ENCODE peak calls at places on chromosomes 2 and 18, in nine cellular contexts. V is CD4-positive, alpha-beta T cell; G is CD8-positive, alpha-beta memory T cell; A is GDM1; I is fibroblast of pulmonary artery; H is AG04450; P is Peyer's patch; Q is hippocampal formation; U is small intestine. Y is an unnamed sample.

GRCh38 chr2:119617455-119617854 is 61.5 kb upstream of the TMEM177 start:
- DNase-seq in G (no peak), P (no peak), A (no peak), I (no peak), U (no peak), Q (no peak), V (no peak), H (no peak), Y (no peak)

GRCh38 chr2:180604077-180604476 is 376.3 kb upstream of the UBE2E3 start:
- DNase-seq in A (no peak), P (no peak), U (no peak), I (peak; percentile 21), Q (no peak), H (no peak), G (no peak), V (no peak), Y (no peak)

GRCh38 chr18:2985628-2986027 is 27.3 kb downstream of the LPIN2 start:
- DNase-seq in P (no peak), Q (no peak), G (peak; percentile 70), H (no peak), I (peak; percentile 63), U (peak; percentile 61), V (no peak), A (no peak), Y (no peak)

GRCh38 chr2:29123584-29124349 is 8.6 kb downstream of the CLIP4 start:
- DNase-seq in I (peak; percentile 82), V (no peak), G (no peak), Q (no peak), U (no peak), A (no peak), P (no peak), H (no peak), Y (no peak)

GRCh38 chr18:48832961-48833700 is 117.6 kb downstream of the SMAD7 start:
- DNase-seq in V (peak; percentile 33), A (peak; percentile 77), H (no peak), Q (no peak), I (peak; percentile 76), G (no peak), P (peak; percentile 72), U (peak; percentile 77), Y (no peak)

GRCh38 chr2:108594132-108594981 is 60.1 kb downstream of the LIMS1 start:
- DNase-seq in V (no peak), A (peak; percentile 65), G (no peak), Q (no peak), P (no peak), U (no peak), H (no peak), I (peak; percentile 91), Y (no peak)

GRCh38 chr2:172230783-172231446 is 128.2 kb upstream of the DLX2 start:
- DNase-seq in I (no peak), G (no peak), Q (peak; percentile 14), A (no peak), P (no peak), V (no peak), H (no peak), U (no peak), Y (no peak)

GRCh38 chr2:52918551-52918950 is 849.1 kb upstream of the CHAC2 start:
- DNase-seq in I (peak; percentile 10), G (no peak), A (no peak), H (peak; percentile 60), Q (no peak), V (no peak), P (no peak), U (no peak), Y (no peak)

GRCh38 chr2:133504566-133505505 is 63.4 kb downstream of the NCKAP5 start:
- DNase-seq in V (no peak), U (peak; percentile 35), P (no peak), G (no peak), H (no peak), A (no peak), I (peak; percentile 80), Q (peak; percentile 37), Y (no peak)

GRCh38 chr2:46493241-46493970 is 14.0 kb downstream of the TMEM247 start:
- DNase-seq in A (no peak), H (peak; percentile 34), Q (no peak), V (no peak), U (no peak), P (no peak), G (no peak), I (peak; percentile 69), Y (peak; percentile 47)

GRCh38 chr2:215436705-215437570 is 1.1 kb upstream of the FN1 start:
- DNase-seq in V (no peak), P (no peak), A (no peak), Q (no peak), G (no peak), U (no peak), H (no peak), I (peak; percentile 69), Y (peak; percentile 12)

GRCh38 chr2:46309052-46309953 is 12.1 kb downstream of the EPAS1 start:
- DNase-seq in Q (no peak), U (no peak), G (no peak), V (no peak), H (no peak), A (no peak), P (no peak), I (peak; percentile 63), Y (no peak)

GRCh38 chr2:226352941-226353558 is 446.6 kb downstream of the IRS1 start:
- DNase-seq in G (no peak), I (no peak), A (no peak), H (no peak), Q (no peak), U (no peak), V (no peak), P (no peak), Y (no peak)

GRCh38 chr2:178782236-178782635 is 25.0 kb downstream of the TTN start:
- DNase-seq in G (no peak), V (no peak), U (no peak), P (no peak), H (no peak), Q (no peak), I (no peak), A (no peak), Y (no peak)

GRCh38 chr2:139684286-139684860 is 904.2 kb upstream of the NXPH2 start:
- DNase-seq in I (no peak), P (no peak), H (no peak), V (no peak), U (no peak), A (no peak), G (no peak), Q (no peak), Y (no peak)

GRCh38 chr18:12159446-12159845 is 65.8 kb downstream of the ANKRD62 start:
- DNase-seq in G (no peak), Q (no peak), I (peak; percentile 16), U (no peak), A (no peak), V (no peak), P (no peak), H (no peak), Y (no peak)

GRCh38 chr2:233059797-233060499 is at the start of gene INPP5D:
- DNase-seq in V (peak; percentile 74), G (peak; percentile 80), Q (no peak), U (peak; percentile 53), H (no peak), A (peak; percentile 83), I (no peak), P (no peak), Y (peak; percentile 77)

GRCh38 chr18:23134780-23135678 is at the start of gene CABLES1:
- DNase-seq in P (peak; percentile 81), I (peak; percentile 71), A (peak; percentile 38), V (peak; percentile 38), G (peak; percentile 22), H (no peak), U (peak; percentile 66), Q (peak; percentile 28), Y (peak; percentile 47)

GRCh38 chr2:138502253-138503086 is 900 bp downstream of the SPOPL start:
- DNase-seq in H (no peak), U (peak; percentile 24), G (no peak), I (no peak), V (no peak), A (no peak), P (no peak), Q (peak; percentile 40), Y (no peak)

GRCh38 chr2:126796931-126797621 is 101.6 kb upstream of the TEX51 start:
- DNase-seq in I (no peak), P (no peak), H (no peak), V (no peak), A (no peak), U (no peak), G (no peak), Q (no peak), Y (no peak)

GRCh38 chr18:62596145-62597005 is 73.5 kb downstream of the ZCCHC2 start:
- DNase-seq in Q (no peak), I (peak; percentile 3), V (no peak), P (no peak), A (no peak), G (no peak), H (no peak), U (no peak), Y (no peak)

GRCh38 chr2:203886579-203887230 is 19.1 kb downstream of the CTLA4 start:
- DNase-seq in I (no peak), U (no peak), P (no peak), G (no peak), H (no peak), V (no peak), A (no peak), Q (no peak), Y (no peak)

GRCh38 chr18:35407871-35408481 is 30.8 kb upstream of the ZNF396 start:
- DNase-seq in G (peak; percentile 48), V (no peak), Q (peak; percentile 19), H (peak; percentile 41), I (peak; percentile 84), P (no peak), U (peak; percentile 85), A (peak; percentile 69), Y (no peak)

GRCh38 chr2:70537840-70538239 is 15.8 kb downstream of the TGFA start:
- DNase-seq in Q (no peak), I (no peak), H (no peak), P (no peak), A (no peak), U (no peak), V (no peak), G (no peak), Y (no peak)

GRCh38 chr2:12816379-12817306 is 99.9 kb downstream of the TRIB2 start:
- DNase-seq in U (no peak), A (no peak), G (peak; percentile 3), P (no peak), V (no peak), Q (no peak), I (peak; percentile 49), H (no peak), Y (no peak)

GRCh38 chr2:13550832-13551231 is 834.1 kb downstream of the TRIB2 start:
- DNase-seq in H (no peak), G (no peak), Q (no peak), A (no peak), U (no peak), P (no peak), V (no peak), I (no peak), Y (no peak)

GRCh38 chr18:7021994-7022840 is 95.4 kb downstream of the LAMA1 start:
- DNase-seq in H (no peak), G (no peak), A (no peak), I (peak; percentile 39), V (no peak), P (peak; percentile 53), Q (no peak), U (peak; percentile 85), Y (no peak)

GRCh38 chr2:236293241-236293810 is 29.1 kb upstream of the ASB18 start:
- DNase-seq in P (no peak), H (no peak), G (no peak), I (no peak), Q (no peak), A (no peak), U (no peak), V (no peak), Y (no peak)

GRCh38 chr2:45008296-45009129 is 739 bp downstream of the SIX2 start:
- DNase-seq in U (no peak), V (no peak), A (no peak), Q (no peak), I (peak; percentile 16), G (no peak), H (no peak), P (no peak), Y (no peak)

GRCh38 chr2:215862211-215862610 is 151.1 kb downstream of the MREG start:
- DNase-seq in P (no peak), Q (no peak), H (no peak), U (no peak), G (no peak), I (no peak), A (no peak), V (no peak), Y (no peak)

GRCh38 chr2:224574423-224575084 is 10.6 kb downstream of the CUL3 start:
- DNase-seq in Q (no peak), H (no peak), G (no peak), V (no peak), U (no peak), I (no peak), A (no peak), P (no peak), Y (no peak)